ENCODE peak calls at places on chromosomes 3 and 15, in four cellular contexts. One of them, this sample, is unnamed.

GRCh38 chr15:66650433-66650832 is 51.6 kb upstream of the SMAD6 start:
- DNase-seq in colonic mucosa: no peak
- DNase-seq in IMR-90: no peak
- DNase-seq in H9: no peak
- DNase-seq in this sample: no peak

GRCh38 chr3:38984110-38984509 is 67.6 kb downstream of the SCN11A start:
- DNase-seq in colonic mucosa: no peak
- DNase-seq in IMR-90: no peak
- DNase-seq in H9: no peak
- DNase-seq in this sample: no peak

GRCh38 chr3:192835818-192836468 is 81.7 kb downstream of the MB21D2 start:
- DNase-seq in colonic mucosa: no peak
- DNase-seq in IMR-90: peak
- DNase-seq in H9: no peak
- DNase-seq in this sample: no peak

GRCh38 chr3:195224156-195224979 is 46.6 kb downstream of the XXYLT1 start:
- DNase-seq in colonic mucosa: no peak
- DNase-seq in IMR-90: no peak
- DNase-seq in H9: no peak
- DNase-seq in this sample: no peak

GRCh38 chr3:53200501-53201189 is 39.6 kb downstream of the PRKCD start:
- DNase-seq in colonic mucosa: no peak
- DNase-seq in IMR-90: no peak
- DNase-seq in H9: no peak
- DNase-seq in this sample: no peak

GRCh38 chr3:80606073-80606472 is 838.3 kb upstream of the ROBO1 start:
- DNase-seq in colonic mucosa: no peak
- DNase-seq in IMR-90: no peak
- DNase-seq in H9: no peak
- DNase-seq in this sample: peak

GRCh38 chr15:39804026-39804425 is 21.4 kb upstream of the FSIP1 start:
- DNase-seq in colonic mucosa: no peak
- DNase-seq in IMR-90: peak
- DNase-seq in H9: no peak
- DNase-seq in this sample: no peak

GRCh38 chr3:121974601-121975111 is 47.4 kb downstream of the ILDR1 start:
- DNase-seq in colonic mucosa: no peak
- DNase-seq in IMR-90: no peak
- DNase-seq in H9: no peak
- DNase-seq in this sample: no peak

GRCh38 chr3:11085078-11085840 is 69.0 kb upstream of the HRH1 start:
- DNase-seq in colonic mucosa: no peak
- DNase-seq in IMR-90: peak
- DNase-seq in H9: no peak
- DNase-seq in this sample: no peak

GRCh38 chr3:14867936-14868570 is 49.3 kb downstream of the FGD5 start:
- DNase-seq in colonic mucosa: no peak
- DNase-seq in IMR-90: no peak
- DNase-seq in H9: no peak
- DNase-seq in this sample: no peak

GRCh38 chr3:107674371-107674770 is 151.6 kb downstream of the BBX start:
- DNase-seq in colonic mucosa: no peak
- DNase-seq in IMR-90: peak
- DNase-seq in H9: no peak
- DNase-seq in this sample: no peak

GRCh38 chr3:56693750-56694149 is 10.7 kb upstream of the TASOR start:
- DNase-seq in colonic mucosa: no peak
- DNase-seq in IMR-90: no peak
- DNase-seq in H9: no peak
- DNase-seq in this sample: no peak

GRCh38 chr3:175601521-175601920 is 742.4 kb downstream of the NAALADL2 start:
- DNase-seq in colonic mucosa: no peak
- DNase-seq in IMR-90: peak
- DNase-seq in H9: no peak
- DNase-seq in this sample: no peak

GRCh38 chr3:190621971-190622370 is 108.1 kb downstream of the IL1RAP start:
- DNase-seq in colonic mucosa: no peak
- DNase-seq in IMR-90: no peak
- DNase-seq in H9: no peak
- DNase-seq in this sample: no peak

GRCh38 chr3:98901032-98901464 is 447 bp downstream of the DCBLD2 start:
- DNase-seq in colonic mucosa: peak
- DNase-seq in IMR-90: peak
- DNase-seq in H9: peak
- DNase-seq in this sample: no peak

GRCh38 chr3:194860725-194861124 is 175.0 kb downstream of the FAM43A start:
- DNase-seq in colonic mucosa: no peak
- DNase-seq in IMR-90: no peak
- DNase-seq in H9: no peak
- DNase-seq in this sample: no peak

GRCh38 chr3:51819709-51820406 is 40.8 kb upstream of the IQCF6 start:
- DNase-seq in colonic mucosa: no peak
- DNase-seq in IMR-90: no peak
- DNase-seq in H9: peak
- DNase-seq in this sample: peak

GRCh38 chr3:14640157-14640562 is 11.4 kb upstream of the CCDC174 start:
- DNase-seq in colonic mucosa: no peak
- DNase-seq in IMR-90: peak
- DNase-seq in H9: no peak
- DNase-seq in this sample: no peak

GRCh38 chr3:196274585-196274984 is 12.9 kb downstream of the PCYT1A start:
- DNase-seq in colonic mucosa: no peak
- DNase-seq in IMR-90: peak
- DNase-seq in H9: no peak
- DNase-seq in this sample: peak

GRCh38 chr3:126665221-126665936 is 10.5 kb upstream of the TXNRD3 start:
- DNase-seq in colonic mucosa: no peak
- DNase-seq in IMR-90: no peak
- DNase-seq in H9: no peak
- DNase-seq in this sample: no peak

GRCh38 chr3:186930639-186931486 is 537 bp downstream of the ST6GAL1 start:
- DNase-seq in colonic mucosa: peak
- DNase-seq in IMR-90: peak
- DNase-seq in H9: peak
- DNase-seq in this sample: peak

GRCh38 chr3:186930143-186930638 is at the start of gene ST6GAL1:
- DNase-seq in colonic mucosa: peak
- DNase-seq in IMR-90: peak
- DNase-seq in H9: peak
- DNase-seq in this sample: peak

GRCh38 chr3:186933801-186934200 is 3.5 kb downstream of the ST6GAL1 start:
- DNase-seq in colonic mucosa: no peak
- DNase-seq in IMR-90: no peak
- DNase-seq in H9: no peak
- DNase-seq in this sample: peak

GRCh38 chr3:186931487-186932280 is 1.4 kb downstream of the ST6GAL1 start:
- DNase-seq in colonic mucosa: peak
- DNase-seq in IMR-90: peak
- DNase-seq in H9: peak
- DNase-seq in this sample: peak

DNA sequence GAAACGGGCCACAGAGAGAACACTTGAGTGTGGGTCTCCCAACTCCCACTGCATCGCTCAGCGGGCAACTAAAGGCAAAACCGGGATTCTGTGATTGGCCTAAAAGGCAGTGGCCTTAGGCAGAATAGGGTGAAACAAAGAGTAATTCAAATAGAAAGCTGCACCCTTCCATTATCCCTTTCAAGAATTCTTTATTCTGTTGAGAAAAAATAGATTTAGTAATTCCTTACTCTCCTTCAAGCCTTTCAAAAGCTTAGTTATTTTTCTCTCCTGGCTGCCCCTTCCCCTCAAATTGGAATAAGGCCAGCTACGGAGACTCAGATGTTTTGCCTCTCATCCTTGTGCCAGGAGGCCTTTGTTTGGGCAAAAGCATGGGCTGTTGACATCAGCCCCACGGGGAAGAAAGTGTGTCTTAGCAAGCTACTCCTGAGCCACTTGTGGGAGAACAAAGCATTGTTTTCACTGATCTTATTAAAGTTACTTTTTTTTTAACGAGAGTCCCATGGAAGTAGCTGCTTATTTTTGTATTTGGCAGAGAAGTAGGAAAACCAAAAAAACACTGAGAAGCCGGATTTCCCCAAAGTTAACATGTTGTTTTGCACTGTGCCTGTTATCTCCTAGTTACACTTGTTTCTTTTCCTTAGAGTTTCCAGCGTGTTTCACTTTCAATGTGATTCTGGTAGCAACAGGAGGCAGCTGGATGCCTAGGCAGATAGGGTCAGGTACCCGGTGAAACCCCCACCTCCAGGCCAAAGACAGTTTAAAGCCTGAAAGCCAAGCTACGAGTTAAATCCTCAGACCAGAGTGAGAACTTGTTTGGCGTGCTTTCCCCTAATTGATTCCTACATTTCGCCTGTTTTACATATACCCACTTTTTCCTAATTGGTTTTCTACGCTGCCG is 2.2 kb downstream of the ST6GAL1 start:
- DNase-seq in colonic mucosa: no peak
- DNase-seq in IMR-90: no peak
- DNase-seq in H9: no peak
- DNase-seq in this sample: peak
- H3K9ac ChIP-seq in colonic mucosa: peak
- H3K9ac ChIP-seq in IMR-90: no peak
- H3K9ac ChIP-seq in H9: peak
- H3K9ac ChIP-seq in this sample: peak

GRCh38 chr15:27655063-27655462 is 444.1 kb downstream of the OCA2 start:
- DNase-seq in colonic mucosa: no peak
- DNase-seq in IMR-90: no peak
- DNase-seq in H9: no peak
- DNase-seq in this sample: no peak

GRCh38 chr15:27648359-27648758 is 450.8 kb downstream of the OCA2 start:
- DNase-seq in colonic mucosa: no peak
- DNase-seq in IMR-90: no peak
- DNase-seq in H9: no peak
- DNase-seq in this sample: no peak

GRCh38 chr15:27645672-27646071 is 453.4 kb downstream of the OCA2 start:
- DNase-seq in colonic mucosa: no peak
- DNase-seq in IMR-90: no peak
- DNase-seq in H9: peak
- DNase-seq in this sample: no peak

GRCh38 chr15:27650244-27650643 is 448.9 kb downstream of the OCA2 start:
- DNase-seq in colonic mucosa: no peak
- DNase-seq in IMR-90: no peak
- DNase-seq in H9: no peak
- DNase-seq in this sample: no peak
- H3K9ac ChIP-seq in colonic mucosa: no peak
- H3K9ac ChIP-seq in IMR-90: no peak
- H3K9ac ChIP-seq in H9: no peak
- H3K9ac ChIP-seq in this sample: no peak

GRCh38 chr3:71421475-71421819 is 162.1 kb downstream of the FOXP1 start:
- DNase-seq in colonic mucosa: no peak
- DNase-seq in IMR-90: no peak
- DNase-seq in H9: no peak
- DNase-seq in this sample: peak
- H3K9ac ChIP-seq in colonic mucosa: no peak
- H3K9ac ChIP-seq in IMR-90: no peak
- H3K9ac ChIP-seq in H9: no peak
- H3K9ac ChIP-seq in this sample: peak

DNA sequence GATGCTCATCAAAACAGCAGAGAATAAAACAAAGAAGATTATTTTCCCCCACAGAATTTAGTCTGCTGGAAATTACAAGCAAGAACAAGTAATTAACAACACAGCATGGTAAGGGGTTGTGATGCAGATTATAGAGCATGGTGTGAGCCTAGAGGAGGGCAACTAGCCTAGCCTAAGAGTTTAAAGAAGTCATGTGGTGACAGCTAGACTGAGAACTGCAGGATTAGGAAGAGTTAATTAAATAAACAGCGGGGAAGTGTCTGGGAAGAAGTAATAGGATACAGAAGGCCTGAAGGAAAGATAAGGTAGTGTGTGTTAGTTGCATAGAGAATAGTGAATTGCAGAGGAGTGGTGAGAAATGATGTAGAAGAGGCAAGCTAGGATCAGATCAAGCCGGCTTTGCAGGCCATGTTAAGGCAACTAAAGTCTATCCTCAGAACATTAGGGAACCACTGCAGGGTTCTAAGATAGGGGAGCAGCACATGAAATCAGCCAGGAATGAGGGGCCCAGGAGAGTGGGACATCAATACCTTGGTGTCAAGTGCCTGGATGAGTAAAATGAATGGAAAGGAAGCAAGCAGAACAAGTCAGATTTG is 11.9 kb upstream of the PKM start:
- DNase-seq in colonic mucosa: no peak
- DNase-seq in IMR-90: no peak
- DNase-seq in H9: no peak
- DNase-seq in this sample: no peak
- H3K9ac ChIP-seq in colonic mucosa: no peak
- H3K9ac ChIP-seq in IMR-90: no peak
- H3K9ac ChIP-seq in H9: no peak
- H3K9ac ChIP-seq in this sample: no peak

GRCh38 chr3:47009225-47010049 is 30.0 kb downstream of the NBEAL2 start:
- DNase-seq in colonic mucosa: peak
- DNase-seq in IMR-90: peak
- DNase-seq in H9: peak
- DNase-seq in this sample: no peak
- H3K9ac ChIP-seq in colonic mucosa: peak
- H3K9ac ChIP-seq in IMR-90: peak
- H3K9ac ChIP-seq in H9: peak
- H3K9ac ChIP-seq in this sample: no peak

GRCh38 chr3:150150633-150151032 is 179.9 kb upstream of the PFN2 start:
- DNase-seq in colonic mucosa: no peak
- DNase-seq in IMR-90: peak
- DNase-seq in H9: no peak
- DNase-seq in this sample: no peak
- H3K9ac ChIP-seq in colonic mucosa: no peak
- H3K9ac ChIP-seq in IMR-90: no peak
- H3K9ac ChIP-seq in H9: no peak
- H3K9ac ChIP-seq in this sample: no peak